ENCODE peak calls at places on chromosomes 6 and 20, in five cellular contexts. E is MM.1S, A is PC-9, F is PC-3, I is neural progenitor cell. J is an unnamed sample. For H3K4me1, the result is how much of the 10 kb centered on the place peaks cover.

GRCh38 chr6:117958536-117958935 is 51.5 kb downstream of the SLC35F1 start:
- DNase-seq in F (no peak), E (no peak), I (no peak), A (no peak), J (no peak)

GRCh38 chr6:56688521-56688920 is 45.8 kb upstream of the DST start:
- DNase-seq in A (peak), E (no peak), F (peak), I (no peak), J (peak)

GRCh38 chr6:1705630-1706029 is 95.9 kb downstream of the FOXC1 start:
- DNase-seq in E (no peak), F (no peak), A (no peak), I (no peak), J (no peak)

GRCh38 chr20:24783631-24784492 is 165.2 kb upstream of the CST7 start:
- DNase-seq in E (peak), I (peak), A (no peak), F (peak), J (no peak)

GRCh38 chr6:42197574-42198362 is 3.0 kb upstream of the GUCA1B start:
- DNase-seq in A (no peak), E (no peak), I (no peak), F (peak), J (no peak)

GRCh38 chr6:34543421-34543820 is 12.7 kb downstream of the SPDEF start:
- DNase-seq in E (no peak), I (no peak), F (peak), A (peak), J (no peak)

GRCh38 chr6:140372064-140372463 is 997.6 kb upstream of the CITED2 start:
- DNase-seq in E (no peak), A (no peak), I (no peak), F (no peak), J (no peak)

GRCh38 chr6:151236668-151237401 is 2.9 kb upstream of the AKAP12 start:
- DNase-seq in F (no peak), A (no peak), E (no peak), I (no peak), J (no peak)

GRCh38 chr20:59122377-59122932 is 41.2 kb upstream of the ZNF831 start:
- DNase-seq in E (no peak), F (no peak), A (no peak), I (peak), J (no peak)

GRCh38 chr20:51886891-51887608 is 84.7 kb upstream of the SALL4 start:
- DNase-seq in E (no peak), A (no peak), F (no peak), I (no peak), J (no peak)

GRCh38 chr6:118784641-118785164 is 109.2 kb upstream of the ASF1A start:
- DNase-seq in A (no peak), E (no peak), I (peak), F (peak), J (peak)

GRCh38 chr6:89025633-89026032 is 54.9 kb upstream of the PNRC1 start:
- DNase-seq in E (no peak), F (no peak), I (no peak), A (no peak), J (no peak)

GRCh38 chr6:142195862-142196536 is 48.9 kb downstream of the VTA1 start:
- DNase-seq in A (no peak), F (peak), I (no peak), E (no peak), J (no peak)

GRCh38 chr6:27096834-27097511 is 150.5 kb upstream of the PRSS16 start:
- DNase-seq in I (peak), A (peak), F (no peak), E (no peak), J (peak)

GRCh38 chr6:53847796-53848314 is 53.0 kb downstream of the LRRC1 start:
- DNase-seq in F (no peak), I (no peak), A (no peak), E (no peak), J (no peak)

GRCh38 chr20:51469578-51470520 is 72.7 kb downstream of the NFATC2 start:
- DNase-seq in A (no peak), F (no peak), E (no peak), I (no peak), J (no peak)

GRCh38 chr6:122381494-122382083 is 17.9 kb upstream of the HSF2 start:
- DNase-seq in F (peak), A (no peak), E (peak), I (peak), J (peak)

GRCh38 chr20:12053348-12053747 is 135.7 kb downstream of the BTBD3 start:
- DNase-seq in E (peak), F (peak), A (no peak), I (no peak), J (peak)

GRCh38 chr20:46228671-46229070 is 79.6 kb downstream of the CDH22 start:
- DNase-seq in F (no peak), E (no peak), I (no peak), A (no peak), J (no peak)
- TF ChIP-seq EZH2 in F (no peak), E (no peak), I (no peak), A (no peak), J (no peak)

GRCh38 chr6:116175344-116175743 is 49.4 kb upstream of the COL10A1 start:
- DNase-seq in F (no peak), I (peak), A (no peak), E (no peak), J (no peak)
- TF ChIP-seq CTCF in F (no peak), I (no peak), A (no peak), E (no peak), J (no peak)

GRCh38 chr20:32660661-32661060 is 13.1 kb downstream of the C20orf203 start:
- DNase-seq in E (no peak), F (no peak), A (no peak), I (no peak), J (no peak)

GRCh38 chr20:32661820-32662528 is 11.8 kb downstream of the C20orf203 start:
- DNase-seq in E (no peak), A (no peak), F (no peak), I (no peak), J (no peak)

GRCh38 chr20:32664352-32665159 is 9.2 kb downstream of the C20orf203 start:
- DNase-seq in I (no peak), F (no peak), E (no peak), A (no peak), J (no peak)

GRCh38 chr20:32667030-32667429 is 6.7 kb downstream of the C20orf203 start:
- DNase-seq in F (no peak), A (no peak), I (no peak), E (no peak), J (no peak)

GRCh38 chr20:32663704-32664351 is 9.9 kb downstream of the C20orf203 start:
- DNase-seq in F (no peak), E (no peak), A (no peak), I (no peak), J (no peak)
- H3K4me1 ChIP-seq in F (under half), E (under half), A (under half), I (under half), J (under half)

DNA sequence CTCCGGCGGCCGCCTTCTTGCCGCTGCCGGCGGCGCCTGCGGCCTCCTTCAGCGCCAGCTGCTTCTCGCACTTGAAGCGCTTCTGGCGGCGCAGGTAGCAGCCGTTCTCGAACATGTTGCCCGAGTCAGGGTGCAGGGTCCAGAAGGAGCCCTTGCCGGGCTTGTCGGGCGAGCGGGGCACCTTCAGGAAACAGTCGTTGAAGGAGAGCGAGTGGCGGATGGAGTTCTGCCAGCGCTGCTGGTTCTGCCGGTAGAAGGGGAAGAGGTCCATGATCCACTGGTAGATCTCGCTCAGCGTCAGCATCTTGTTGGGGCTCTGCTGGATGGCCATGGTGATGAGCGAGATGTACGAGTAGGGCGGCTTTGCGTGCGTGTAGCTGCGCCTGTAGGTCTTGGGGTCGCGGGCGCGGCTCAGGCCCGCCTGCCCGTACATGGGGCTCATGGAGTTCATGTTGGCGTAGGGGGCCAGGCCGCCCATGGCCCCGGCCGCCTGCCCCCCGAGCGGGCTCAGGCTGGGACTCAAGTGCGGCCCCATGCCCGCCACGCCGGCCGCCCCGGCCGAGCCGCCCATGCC is 1.9 kb downstream of the FOXA2 start:
- DNase-seq in A (no peak), I (peak), F (no peak), E (no peak), J (no peak)
- TF ChIP-seq EZH2 in A (no peak), I (peak), F (no peak), E (no peak), J (peak)

GRCh38 chr6:132962936-132963579 is 148.7 kb downstream of the RPS12 start:
- DNase-seq in F (peak), A (peak), I (peak), E (peak), J (peak)

GRCh38 chr6:132961610-132962009 is 147.2 kb downstream of the RPS12 start:
- DNase-seq in A (no peak), I (peak), E (no peak), F (peak), J (no peak)

GRCh38 chr6:132967871-132968270 is 153.5 kb downstream of the RPS12 start:
- DNase-seq in A (no peak), I (no peak), F (peak), E (no peak), J (no peak)

GRCh38 chr6:132964101-132964867 is 149.9 kb downstream of the RPS12 start:
- DNase-seq in E (peak), A (peak), I (no peak), F (peak), J (no peak)

DNA sequence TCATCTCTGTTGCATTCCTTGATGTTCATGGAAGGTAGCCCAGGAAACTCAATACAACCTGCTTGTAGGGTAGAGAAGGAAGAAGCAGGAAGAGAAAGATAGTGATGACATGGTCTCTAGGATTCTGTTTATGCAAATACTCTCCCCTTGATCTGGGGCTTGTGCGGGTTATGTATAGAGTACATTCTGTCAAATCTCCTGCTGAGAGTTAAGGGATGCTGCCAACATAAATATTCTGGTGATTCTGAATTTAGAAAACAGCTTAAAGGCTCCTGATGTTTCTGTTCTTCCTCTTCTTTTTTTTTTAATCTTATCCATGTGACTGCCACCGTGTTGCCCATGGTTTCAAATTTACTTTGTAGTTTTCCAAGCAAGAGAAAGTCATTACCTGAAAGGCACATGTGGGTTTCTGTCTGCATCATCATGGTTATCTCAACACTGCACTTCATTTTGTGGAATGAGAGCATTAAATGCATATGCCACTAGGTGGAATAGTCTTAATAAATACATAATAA is 150.6 kb downstream of the RPS12 start:
- DNase-seq in E (peak), A (no peak), F (peak), I (no peak), J (no peak)
- TF ChIP-seq CTCF in E (peak), A (peak), F (no peak), I (no peak), J (no peak)

DNA sequence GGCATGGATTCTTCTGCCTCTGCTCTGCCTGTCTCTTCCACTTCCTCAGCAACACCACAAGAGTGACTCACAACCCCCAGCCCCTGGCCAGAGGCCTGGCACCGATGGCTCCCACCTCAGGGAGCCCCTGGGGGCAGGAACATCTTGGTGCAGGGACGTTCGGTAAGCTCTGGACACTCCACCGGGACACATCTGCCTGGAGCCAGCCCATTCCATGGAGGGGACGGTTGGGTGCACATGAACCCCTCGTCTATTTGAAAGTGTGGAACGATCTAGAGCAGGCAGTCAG is 246.5 kb downstream of the ERMARD start:
- DNase-seq in A (no peak), E (no peak), I (no peak), F (no peak), J (no peak)
- H3K4me1 ChIP-seq in A (under half), E (under half), I (under half), F (under half), J (under half)

GRCh38 chr20:63855363-63856110 is 5.8 kb upstream of the ABHD16B start:
- DNase-seq in F (no peak), E (no peak), I (no peak), A (no peak), J (no peak)
- TF ChIP-seq EZH2 in F (no peak), E (no peak), I (no peak), A (no peak), J (no peak)

J was measured in mammary epithelial cell.